ENCODE peak calls at places on chromosomes 1 and 21, in five cellular contexts. H is NCI-H510A treated with DMSO at 0.1 percent for 48 hours, Z is NCI-H1092, V is Caki2, U is neuronal stem cell. X is an unnamed sample.

GRCh38 chr1:153390938-153391710 is at the start of gene S100A8:
- DNase-seq in V (no peak), U (no peak), H (no peak), Z (no peak), X (peak)

GRCh38 chr1:201597551-201598230 is 58.8 kb downstream of the NAV1 start:
- DNase-seq in V (peak), Z (peak), H (peak), U (no peak), X (peak)

GRCh38 chr1:85132078-85132715 is 68.6 kb downstream of the SYDE2 start:
- DNase-seq in Z (no peak), V (no peak), U (no peak), H (no peak), X (no peak)

GRCh38 chr1:10939654-10940450 is 72.6 kb upstream of the TARDBP start:
- DNase-seq in H (no peak), V (no peak), Z (no peak), U (no peak), X (no peak)

GRCh38 chr1:85342177-85342576 is 65.7 kb upstream of the BCL10 start:
- DNase-seq in V (no peak), Z (no peak), U (no peak), H (no peak), X (no peak)

GRCh38 chr1:59354754-59355337 is 58.0 kb downstream of the FGGY start:
- DNase-seq in Z (no peak), V (no peak), H (no peak), U (no peak), X (no peak)

GRCh38 chr1:239253032-239253431 is 133.3 kb upstream of the CHRM3 start:
- DNase-seq in H (no peak), U (peak), V (peak), Z (no peak), X (no peak)

GRCh38 chr1:11448375-11449085 is 30.4 kb upstream of the DISP3 start:
- DNase-seq in Z (peak), V (no peak), H (no peak), U (no peak), X (no peak)

GRCh38 chr1:70441392-70442035 is 30.4 kb downstream of the CTH start:
- DNase-seq in Z (no peak), V (no peak), H (no peak), U (no peak), X (no peak)

GRCh38 chr1:70411360-70411844 is 334 bp downstream of the CTH start:
- DNase-seq in Z (no peak), H (peak), V (no peak), U (no peak), X (no peak)

GRCh38 chr21:42760977-42761751 is 107.7 kb downstream of the PDE9A start:
- DNase-seq in V (no peak), Z (peak), H (no peak), U (no peak), X (no peak)

GRCh38 chr21:26754853-26755252 is 90.4 kb downstream of the ADAMTS1 start:
- DNase-seq in U (no peak), V (no peak), Z (no peak), H (no peak), X (no peak)

GRCh38 chr1:240739139-240739538 is 127.2 kb upstream of the GREM2 start:
- DNase-seq in V (no peak), U (no peak), Z (no peak), H (no peak), X (no peak)

GRCh38 chr1:228794810-228795209 is 59.5 kb downstream of the RHOU start:
- DNase-seq in V (no peak), U (no peak), H (no peak), Z (no peak), X (no peak)

GRCh38 chr1:150789396-150789795 is 18.7 kb downstream of the CTSK start:
- DNase-seq in U (no peak), Z (no peak), H (no peak), V (no peak), X (no peak)

GRCh38 chr1:55043726-55044125 is 4.4 kb downstream of the PCSK9 start:
- DNase-seq in U (no peak), Z (no peak), H (no peak), V (no peak), X (no peak)

X was measured in LoVo.